ENCODE peak calls at places on chromosomes 7 and 10, in five cellular contexts. X is fibroblast of the aortic adventitia, M is GM10248, R is PC-3, D is Calu3. Z is an unnamed sample.

GRCh38 chr7:22173884-22174573 is 182.9 kb downstream of the RAPGEF5 start:
- DNase-seq in R (peak; percentile 68), M (peak; percentile 30), X (no peak), D (peak; percentile 42), Z (peak; percentile 62)

GRCh38 chr7:81618400-81619014 is 151.3 kb downstream of the HGF start:
- DNase-seq in R (peak; percentile 90), D (peak; percentile 38), X (peak; percentile 95), M (no peak), Z (no peak)

GRCh38 chr10:17273403-17273802 is 45.4 kb downstream of the VIM start:
- DNase-seq in M (no peak), R (peak; percentile 48), X (peak; percentile 40), D (peak; percentile 3), Z (no peak)

GRCh38 chr7:603152-603941 is 83.7 kb upstream of the PDGFA start:
- DNase-seq in R (no peak), X (no peak), D (no peak), M (no peak), Z (peak; percentile 89)

GRCh38 chr7:139631520-139632031 is 108.1 kb downstream of the CLEC2L start:
- DNase-seq in D (no peak), X (no peak), R (no peak), M (no peak), Z (no peak)

GRCh38 chr7:138396251-138397070 is 63.6 kb upstream of the TRIM24 start:
- DNase-seq in D (peak; percentile 81), M (peak; percentile 59), R (no peak), X (no peak), Z (no peak)

GRCh38 chr7:107889992-107890391 is 991 bp upstream of the DLD start:
- DNase-seq in M (no peak), D (no peak), R (no peak), X (no peak), Z (no peak)

GRCh38 chr7:77657427-77658331 is 38.6 kb upstream of the RSBN1L start:
- DNase-seq in M (peak; percentile 51), X (peak; percentile 58), D (peak; percentile 21), R (peak; percentile 74), Z (no peak)

GRCh38 chr7:132251327-132251659 is 325.0 kb downstream of the PLXNA4 start:
- DNase-seq in D (peak; percentile 93), R (peak; percentile 79), M (no peak), X (no peak), Z (no peak)

GRCh38 chr10:72812415-72812797 is 81.1 kb upstream of the OIT3 start:
- DNase-seq in D (no peak), M (no peak), R (no peak), X (no peak), Z (no peak)

GRCh38 chr10:86522385-86522855 is 828 bp upstream of the WAPL start:
- DNase-seq in D (no peak), M (no peak), R (no peak), X (peak; percentile 14), Z (no peak)

GRCh38 chr7:133886797-133887196 is 240.3 kb upstream of the LRGUK start:
- DNase-seq in R (no peak), X (no peak), M (no peak), D (no peak), Z (no peak)

GRCh38 chr7:6022671-6023070 is 8.5 kb upstream of the ANKRD61 start:
- DNase-seq in X (no peak), R (no peak), M (no peak), D (no peak), Z (no peak)

GRCh38 chr10:31698169-31698890 is 230.3 kb downstream of the ARHGAP12 start:
- DNase-seq in D (no peak), M (no peak), R (peak; percentile 1), X (peak; percentile 99), Z (no peak)

GRCh38 chr7:38628630-38629385 is 2.4 kb downstream of the AMPH start:
- DNase-seq in M (no peak), X (peak; percentile 9), R (peak; percentile 3), D (no peak), Z (no peak)

GRCh38 chr7:113404245-113404644 is 285.9 kb upstream of the SMIM30 start:
- DNase-seq in X (no peak), R (peak; percentile 33), M (peak; percentile 6), D (no peak), Z (peak; percentile 13)

GRCh38 chr7:115618676-115619075 is 411.9 kb downstream of the TFEC start:
- DNase-seq in R (peak; percentile 60), D (no peak), M (no peak), X (peak; percentile 93), Z (no peak)

GRCh38 chr7:80309377-80309776 is 174.7 kb downstream of the GNAI1 start:
- DNase-seq in D (no peak), M (no peak), R (no peak), X (no peak), Z (peak; percentile 24)

GRCh38 chr10:21497177-21497807 is 28.2 kb downstream of the SKIDA1 start:
- DNase-seq in R (peak; percentile 91), M (no peak), D (peak; percentile 97), X (peak; percentile 80), Z (peak; percentile 45)

GRCh38 chr7:36468361-36469140 is 78.9 kb downstream of the ANLN start:
- DNase-seq in X (peak; percentile 81), D (no peak), R (no peak), M (no peak), Z (no peak)

GRCh38 chr7:25396661-25397060 is 168.4 kb upstream of the NPVF start:
- DNase-seq in X (no peak), R (no peak), M (no peak), D (no peak), Z (no peak)

GRCh38 chr10:73887038-73888015 is 13.0 kb upstream of the CAMK2G start:
- DNase-seq in D (peak; percentile 94), M (no peak), R (peak; percentile 100), X (peak; percentile 97), Z (no peak)

GRCh38 chr7:105719395-105719794 is 138.1 kb upstream of the EFCAB10 start:
- DNase-seq in D (no peak), R (no peak), X (no peak), M (no peak), Z (no peak)

GRCh38 chr7:96174812-96175211 is 147.1 kb downstream of the SLC25A13 start:
- DNase-seq in D (no peak), M (no peak), X (no peak), R (no peak), Z (no peak)

GRCh38 chr7:28516390-28517145 is 104.2 kb downstream of the CREB5 start:
- DNase-seq in M (no peak), R (no peak), D (no peak), X (no peak), Z (no peak)

GRCh38 chr7:98266840-98267239 is 14.6 kb upstream of the BRI3 start:
- DNase-seq in D (no peak), M (no peak), X (peak; percentile 52), R (no peak), Z (no peak)
- TF ChIP-seq CTCF in D (no peak), M (no peak), X (peak; percentile 65), R (peak; percentile 44), Z (peak; percentile 40)

GRCh38 chr10:78231930-78232329 is 198.3 kb downstream of the RPS24 start:
- DNase-seq in R (peak; percentile 79), D (peak; percentile 18), X (peak; percentile 53), M (no peak), Z (no peak)
- TF ChIP-seq CTCF in R (peak; percentile 96), D (peak; percentile 12), X (peak; percentile 43), M (no peak), Z (no peak)

DNA sequence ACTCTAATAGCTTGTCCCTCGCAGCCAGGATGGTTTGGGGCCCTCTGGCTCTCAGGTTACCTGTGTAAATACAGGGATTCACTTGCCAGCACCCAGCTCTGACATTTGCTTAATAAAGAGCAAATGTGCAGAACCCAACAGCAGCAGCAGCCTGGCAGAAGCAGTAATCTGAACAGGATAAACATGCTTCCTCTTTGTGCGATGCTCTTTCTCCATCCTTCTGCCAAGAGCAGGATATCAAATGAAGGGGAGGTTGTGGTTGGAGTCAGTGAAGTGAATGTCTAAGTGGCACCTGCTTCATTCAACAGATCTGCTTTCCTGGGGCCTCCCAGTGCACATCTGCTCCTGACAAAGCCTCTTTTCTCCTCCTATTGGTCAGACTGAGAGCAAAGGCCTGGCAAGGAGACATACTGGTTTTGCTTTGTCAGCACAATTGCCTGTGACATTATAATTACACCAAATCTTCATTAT is 130.3 kb downstream of the NRF1 start:
- DNase-seq in R (peak; percentile 7), D (no peak), X (no peak), M (no peak), Z (no peak)
- TF ChIP-seq CTCF in R (no peak), D (no peak), X (no peak), M (no peak), Z (no peak)

GRCh38 chr10:58438340-58438739 is 53.1 kb downstream of the TFAM start:
- DNase-seq in D (no peak), X (peak; percentile 92), R (peak; percentile 66), M (no peak), Z (no peak)

GRCh38 chr10:58438986-58439385 is 53.8 kb downstream of the TFAM start:
- DNase-seq in R (no peak), M (no peak), X (no peak), D (no peak), Z (no peak)

GRCh38 chr10:58436071-58436470 is 50.9 kb downstream of the TFAM start:
- DNase-seq in X (no peak), M (no peak), R (peak; percentile 100), D (peak; percentile 87), Z (no peak)

GRCh38 chr10:58431903-58432302 is 46.7 kb downstream of the TFAM start:
- DNase-seq in X (peak; percentile 66), R (no peak), D (no peak), M (no peak), Z (no peak)

GRCh38 chr10:58435297-58435696 is 50.1 kb downstream of the TFAM start:
- DNase-seq in M (no peak), D (peak; percentile 78), X (peak; percentile 97), R (peak; percentile 98), Z (peak; percentile 51)
- TF ChIP-seq CTCF in M (no peak), D (no peak), X (peak; percentile 11), R (peak; percentile 48), Z (no peak)

GRCh38 chr10:91856637-91857036 is 52.6 kb downstream of the FGFBP3 start:
- DNase-seq in M (no peak), D (peak; percentile 1), R (peak; percentile 39), X (peak; percentile 18), Z (peak; percentile 26)
- TF ChIP-seq CTCF in M (no peak), D (no peak), R (peak; percentile 68), X (peak; percentile 42), Z (peak; percentile 36)

Z was measured in activated CD8-positive, alpha-beta T cell treated with anti-CD3 and anti-CD28 coated beads for 36 hours.